ENCODE peak calls at places on chromosomes 4 and X, in seven cellular contexts. One of them, this sample, is unnamed.

GRCh38 chr4:179415016-179415841 is 1973.0 kb upstream of the AGA start:
- DNase-seq in cerebellar cortex: no peak
- DNase-seq in CD4-positive, alpha-beta memory T cell: no peak
- DNase-seq in MM.1S: no peak
- DNase-seq in A549: no peak
- DNase-seq in stimulated activated CD8-positive, alpha-beta memory T cell treated with anti-CD3 and anti-CD28 coated beads, Interleukin-2, amount 100 ng/mL, for 1 hour: no peak
- DNase-seq in NCI-H2081: no peak
- DNase-seq in this sample: no peak

GRCh38 chr4:113436360-113436759 is 325.2 kb downstream of the CAMK2D start:
- DNase-seq in cerebellar cortex: no peak
- DNase-seq in CD4-positive, alpha-beta memory T cell: no peak
- DNase-seq in MM.1S: no peak
- DNase-seq in A549: no peak
- DNase-seq in stimulated activated CD8-positive, alpha-beta memory T cell treated with anti-CD3 and anti-CD28 coated beads, Interleukin-2, amount 100 ng/mL, for 1 hour: no peak
- DNase-seq in NCI-H2081: no peak
- DNase-seq in this sample: no peak

GRCh38 chrX:129980540-129981206 is 1.8 kb upstream of the BCORL1 start:
- DNase-seq in cerebellar cortex: peak
- DNase-seq in CD4-positive, alpha-beta memory T cell: no peak
- DNase-seq in MM.1S: no peak
- DNase-seq in A549: peak
- DNase-seq in stimulated activated CD8-positive, alpha-beta memory T cell treated with anti-CD3 and anti-CD28 coated beads, Interleukin-2, amount 100 ng/mL, for 1 hour: no peak
- DNase-seq in NCI-H2081: no peak
- DNase-seq in this sample: no peak

GRCh38 chr4:30525662-30526061 is 194.5 kb upstream of the PCDH7 start:
- DNase-seq in cerebellar cortex: no peak
- DNase-seq in CD4-positive, alpha-beta memory T cell: no peak
- DNase-seq in MM.1S: no peak
- DNase-seq in A549: no peak
- DNase-seq in stimulated activated CD8-positive, alpha-beta memory T cell treated with anti-CD3 and anti-CD28 coated beads, Interleukin-2, amount 100 ng/mL, for 1 hour: no peak
- DNase-seq in NCI-H2081: no peak
- DNase-seq in this sample: no peak

GRCh38 chr4:171621646-171622045 is 191.6 kb upstream of the GALNTL6 start:
- DNase-seq in cerebellar cortex: no peak
- DNase-seq in CD4-positive, alpha-beta memory T cell: no peak
- DNase-seq in MM.1S: no peak
- DNase-seq in A549: no peak
- DNase-seq in stimulated activated CD8-positive, alpha-beta memory T cell treated with anti-CD3 and anti-CD28 coated beads, Interleukin-2, amount 100 ng/mL, for 1 hour: no peak
- DNase-seq in NCI-H2081: no peak
- DNase-seq in this sample: no peak

GRCh38 chrX:41382699-41383645 is 49.0 kb downstream of the DDX3X start:
- DNase-seq in cerebellar cortex: no peak
- DNase-seq in CD4-positive, alpha-beta memory T cell: peak
- DNase-seq in MM.1S: no peak
- DNase-seq in A549: peak
- DNase-seq in stimulated activated CD8-positive, alpha-beta memory T cell treated with anti-CD3 and anti-CD28 coated beads, Interleukin-2, amount 100 ng/mL, for 1 hour: no peak
- DNase-seq in NCI-H2081: no peak
- DNase-seq in this sample: no peak

GRCh38 chrX:151879856-151880255 is 32.8 kb upstream of the MAGEA4 start:
- DNase-seq in cerebellar cortex: no peak
- DNase-seq in CD4-positive, alpha-beta memory T cell: no peak
- DNase-seq in MM.1S: no peak
- DNase-seq in A549: no peak
- DNase-seq in stimulated activated CD8-positive, alpha-beta memory T cell treated with anti-CD3 and anti-CD28 coated beads, Interleukin-2, amount 100 ng/mL, for 1 hour: no peak
- DNase-seq in NCI-H2081: no peak
- DNase-seq in this sample: no peak

GRCh38 chrX:46279925-46280313 is 265.3 kb downstream of the ZNF674 start:
- DNase-seq in cerebellar cortex: no peak
- DNase-seq in CD4-positive, alpha-beta memory T cell: no peak
- DNase-seq in MM.1S: no peak
- DNase-seq in A549: no peak
- DNase-seq in stimulated activated CD8-positive, alpha-beta memory T cell treated with anti-CD3 and anti-CD28 coated beads, Interleukin-2, amount 100 ng/mL, for 1 hour: no peak
- DNase-seq in NCI-H2081: no peak
- DNase-seq in this sample: no peak

GRCh38 chr4:47415719-47416118 is 47.8 kb downstream of the COMMD8 start:
- DNase-seq in cerebellar cortex: no peak
- DNase-seq in CD4-positive, alpha-beta memory T cell: no peak
- DNase-seq in MM.1S: peak
- DNase-seq in A549: no peak
- DNase-seq in stimulated activated CD8-positive, alpha-beta memory T cell treated with anti-CD3 and anti-CD28 coated beads, Interleukin-2, amount 100 ng/mL, for 1 hour: no peak
- DNase-seq in NCI-H2081: no peak
- DNase-seq in this sample: no peak

GRCh38 chr4:123256006-123256405 is 140.6 kb upstream of the SPRY1 start:
- DNase-seq in cerebellar cortex: no peak
- DNase-seq in CD4-positive, alpha-beta memory T cell: no peak
- DNase-seq in MM.1S: no peak
- DNase-seq in A549: no peak
- DNase-seq in stimulated activated CD8-positive, alpha-beta memory T cell treated with anti-CD3 and anti-CD28 coated beads, Interleukin-2, amount 100 ng/mL, for 1 hour: no peak
- DNase-seq in NCI-H2081: no peak
- DNase-seq in this sample: no peak

GRCh38 chrX:23403849-23404248 is 69.2 kb downstream of the PTCHD1 start:
- DNase-seq in cerebellar cortex: no peak
- DNase-seq in CD4-positive, alpha-beta memory T cell: no peak
- DNase-seq in MM.1S: no peak
- DNase-seq in A549: peak
- DNase-seq in stimulated activated CD8-positive, alpha-beta memory T cell treated with anti-CD3 and anti-CD28 coated beads, Interleukin-2, amount 100 ng/mL, for 1 hour: no peak
- DNase-seq in NCI-H2081: no peak
- DNase-seq in this sample: no peak

GRCh38 chr4:148787831-148788477 is 345.7 kb upstream of the NR3C2 start:
- DNase-seq in cerebellar cortex: no peak
- DNase-seq in CD4-positive, alpha-beta memory T cell: no peak
- DNase-seq in MM.1S: no peak
- DNase-seq in A549: no peak
- DNase-seq in stimulated activated CD8-positive, alpha-beta memory T cell treated with anti-CD3 and anti-CD28 coated beads, Interleukin-2, amount 100 ng/mL, for 1 hour: no peak
- DNase-seq in NCI-H2081: no peak
- DNase-seq in this sample: no peak

GRCh38 chr4:121829511-121829910 is 5.8 kb upstream of the CCNA2 start:
- DNase-seq in cerebellar cortex: no peak
- DNase-seq in CD4-positive, alpha-beta memory T cell: no peak
- DNase-seq in MM.1S: no peak
- DNase-seq in A549: no peak
- DNase-seq in stimulated activated CD8-positive, alpha-beta memory T cell treated with anti-CD3 and anti-CD28 coated beads, Interleukin-2, amount 100 ng/mL, for 1 hour: no peak
- DNase-seq in NCI-H2081: no peak
- DNase-seq in this sample: no peak

GRCh38 chr4:57499786-57500185 is 389.6 kb upstream of the IGFBP7 start:
- DNase-seq in cerebellar cortex: no peak
- DNase-seq in CD4-positive, alpha-beta memory T cell: no peak
- DNase-seq in MM.1S: no peak
- DNase-seq in A549: peak
- DNase-seq in stimulated activated CD8-positive, alpha-beta memory T cell treated with anti-CD3 and anti-CD28 coated beads, Interleukin-2, amount 100 ng/mL, for 1 hour: no peak
- DNase-seq in NCI-H2081: no peak
- DNase-seq in this sample: no peak

GRCh38 chr4:157776930-157777329 is 395.9 kb downstream of the GASK1B start:
- DNase-seq in cerebellar cortex: no peak
- DNase-seq in CD4-positive, alpha-beta memory T cell: no peak
- DNase-seq in MM.1S: no peak
- DNase-seq in A549: no peak
- DNase-seq in stimulated activated CD8-positive, alpha-beta memory T cell treated with anti-CD3 and anti-CD28 coated beads, Interleukin-2, amount 100 ng/mL, for 1 hour: no peak
- DNase-seq in NCI-H2081: peak
- DNase-seq in this sample: no peak

GRCh38 chr4:1497189-1497801 is 91.1 kb upstream of the NKX1-1 start:
- DNase-seq in cerebellar cortex: no peak
- DNase-seq in CD4-positive, alpha-beta memory T cell: no peak
- DNase-seq in MM.1S: no peak
- DNase-seq in A549: no peak
- DNase-seq in stimulated activated CD8-positive, alpha-beta memory T cell treated with anti-CD3 and anti-CD28 coated beads, Interleukin-2, amount 100 ng/mL, for 1 hour: no peak
- DNase-seq in NCI-H2081: no peak
- DNase-seq in this sample: no peak

GRCh38 chrX:48972214-48973164 is 845 bp upstream of the KCND1 start:
- DNase-seq in cerebellar cortex: peak
- DNase-seq in CD4-positive, alpha-beta memory T cell: peak
- DNase-seq in MM.1S: peak
- DNase-seq in A549: peak
- DNase-seq in stimulated activated CD8-positive, alpha-beta memory T cell treated with anti-CD3 and anti-CD28 coated beads, Interleukin-2, amount 100 ng/mL, for 1 hour: no peak
- DNase-seq in NCI-H2081: peak
- DNase-seq in this sample: peak

GRCh38 chrX:150465326-150465725 is 102.2 kb downstream of the MAMLD1 start:
- DNase-seq in cerebellar cortex: no peak
- DNase-seq in CD4-positive, alpha-beta memory T cell: no peak
- DNase-seq in MM.1S: no peak
- DNase-seq in A549: no peak
- DNase-seq in stimulated activated CD8-positive, alpha-beta memory T cell treated with anti-CD3 and anti-CD28 coated beads, Interleukin-2, amount 100 ng/mL, for 1 hour: no peak
- DNase-seq in NCI-H2081: no peak
- DNase-seq in this sample: no peak

GRCh38 chr4:66558651-66559050 is 888.4 kb upstream of the EPHA5 start:
- DNase-seq in cerebellar cortex: no peak
- DNase-seq in CD4-positive, alpha-beta memory T cell: no peak
- DNase-seq in MM.1S: no peak
- DNase-seq in A549: no peak
- DNase-seq in stimulated activated CD8-positive, alpha-beta memory T cell treated with anti-CD3 and anti-CD28 coated beads, Interleukin-2, amount 100 ng/mL, for 1 hour: no peak
- DNase-seq in NCI-H2081: no peak
- DNase-seq in this sample: no peak

GRCh38 chr4:11497212-11497806 is 68.6 kb upstream of the HS3ST1 start:
- DNase-seq in cerebellar cortex: no peak
- DNase-seq in CD4-positive, alpha-beta memory T cell: no peak
- DNase-seq in MM.1S: no peak
- DNase-seq in A549: no peak
- DNase-seq in stimulated activated CD8-positive, alpha-beta memory T cell treated with anti-CD3 and anti-CD28 coated beads, Interleukin-2, amount 100 ng/mL, for 1 hour: no peak
- DNase-seq in NCI-H2081: no peak
- DNase-seq in this sample: no peak

GRCh38 chr4:182142146-182143085 is 100.8 kb upstream of the TENM3 start:
- DNase-seq in cerebellar cortex: no peak
- DNase-seq in CD4-positive, alpha-beta memory T cell: no peak
- DNase-seq in MM.1S: no peak
- DNase-seq in A549: no peak
- DNase-seq in stimulated activated CD8-positive, alpha-beta memory T cell treated with anti-CD3 and anti-CD28 coated beads, Interleukin-2, amount 100 ng/mL, for 1 hour: no peak
- DNase-seq in NCI-H2081: no peak
- DNase-seq in this sample: no peak

GRCh38 chr4:164771088-164771487 is 17.2 kb downstream of the SMIM31 start:
- DNase-seq in cerebellar cortex: no peak
- DNase-seq in CD4-positive, alpha-beta memory T cell: no peak
- DNase-seq in MM.1S: no peak
- DNase-seq in A549: no peak
- DNase-seq in stimulated activated CD8-positive, alpha-beta memory T cell treated with anti-CD3 and anti-CD28 coated beads, Interleukin-2, amount 100 ng/mL, for 1 hour: no peak
- DNase-seq in NCI-H2081: no peak
- DNase-seq in this sample: no peak

GRCh38 chr4:113881256-113881655 is 98.2 kb downstream of the ARSJ start:
- DNase-seq in cerebellar cortex: no peak
- DNase-seq in CD4-positive, alpha-beta memory T cell: no peak
- DNase-seq in MM.1S: no peak
- DNase-seq in A549: no peak
- DNase-seq in stimulated activated CD8-positive, alpha-beta memory T cell treated with anti-CD3 and anti-CD28 coated beads, Interleukin-2, amount 100 ng/mL, for 1 hour: no peak
- DNase-seq in NCI-H2081: no peak
- DNase-seq in this sample: no peak

GRCh38 chr4:53489279-53489889 is 101.9 kb downstream of the LNX1 start:
- DNase-seq in cerebellar cortex: no peak
- DNase-seq in CD4-positive, alpha-beta memory T cell: no peak
- DNase-seq in MM.1S: no peak
- DNase-seq in A549: peak
- DNase-seq in stimulated activated CD8-positive, alpha-beta memory T cell treated with anti-CD3 and anti-CD28 coated beads, Interleukin-2, amount 100 ng/mL, for 1 hour: no peak
- DNase-seq in NCI-H2081: no peak
- DNase-seq in this sample: no peak

GRCh38 chr4:74111990-74112389 is 13.0 kb upstream of the CXCL2 start:
- DNase-seq in cerebellar cortex: no peak
- DNase-seq in CD4-positive, alpha-beta memory T cell: no peak
- DNase-seq in MM.1S: no peak
- DNase-seq in A549: no peak
- DNase-seq in stimulated activated CD8-positive, alpha-beta memory T cell treated with anti-CD3 and anti-CD28 coated beads, Interleukin-2, amount 100 ng/mL, for 1 hour: no peak
- DNase-seq in NCI-H2081: no peak
- DNase-seq in this sample: no peak

GRCh38 chrX:130111220-130111934 is 1.1 kb upstream of the ELF4 start:
- DNase-seq in cerebellar cortex: no peak
- DNase-seq in CD4-positive, alpha-beta memory T cell: no peak
- DNase-seq in MM.1S: no peak
- DNase-seq in A549: peak
- DNase-seq in stimulated activated CD8-positive, alpha-beta memory T cell treated with anti-CD3 and anti-CD28 coated beads, Interleukin-2, amount 100 ng/mL, for 1 hour: no peak
- DNase-seq in NCI-H2081: no peak
- DNase-seq in this sample: no peak

GRCh38 chr4:8281519-8282133 is 12.1 kb downstream of the HTRA3 start:
- DNase-seq in cerebellar cortex: no peak
- DNase-seq in CD4-positive, alpha-beta memory T cell: no peak
- DNase-seq in MM.1S: no peak
- DNase-seq in A549: no peak
- DNase-seq in stimulated activated CD8-positive, alpha-beta memory T cell treated with anti-CD3 and anti-CD28 coated beads, Interleukin-2, amount 100 ng/mL, for 1 hour: no peak
- DNase-seq in NCI-H2081: no peak
- DNase-seq in this sample: no peak